ENCODE peak calls at places on chromosomes 12 and 14, in ten cellular contexts. K, L, B, I, P, X, S, Z, T and O are unnamed samples.

GRCh38 chr12:113333877-113334785 is 778 bp downstream of the SLC8B1 start:
- DNase-seq in K (no peak), L (no peak), B (no peak), I (no peak), P (no peak), X (no peak), S (peak; percentile 56), Z (no peak), T (peak; percentile 20), O (peak; percentile 60)

GRCh38 chr14:76808990-76809389 is 3.7 kb downstream of the ANGEL1 start:
- DNase-seq in K (no peak), L (no peak), B (no peak), I (no peak), P (no peak), X (no peak), S (no peak), Z (no peak), T (no peak), O (no peak)

GRCh38 chr14:59018978-59019377 is 169.5 kb upstream of the DAAM1 start:
- DNase-seq in K (peak; percentile 41), L (no peak), B (no peak), I (no peak), P (no peak), X (no peak), S (no peak), Z (no peak), T (no peak), O (no peak)

GRCh38 chr14:53391156-53391555 is 238.0 kb upstream of the DDHD1 start:
- DNase-seq in K (no peak), L (no peak), B (no peak), I (no peak), P (peak; percentile 66), X (no peak), S (no peak), Z (no peak), T (no peak), O (peak; percentile 12)

GRCh38 chr12:27048822-27049752 is 26.7 kb downstream of the MED21 start:
- DNase-seq in K (no peak), L (no peak), B (no peak), I (peak; percentile 21), P (peak; percentile 74), X (no peak), S (no peak), Z (no peak), T (no peak), O (no peak)

GRCh38 chr12:94832780-94833760 is 170.4 kb downstream of the NDUFA12 start:
- DNase-seq in K (no peak), L (no peak), B (peak; percentile 65), I (peak; percentile 48), P (peak; percentile 73), X (no peak), S (no peak), Z (peak; percentile 66), T (peak; percentile 40), O (peak; percentile 53)

GRCh38 chr14:71686677-71687076 is 245.6 kb upstream of the RGS6 start:
- DNase-seq in K (no peak), L (no peak), B (no peak), I (no peak), P (no peak), X (no peak), S (no peak), Z (peak; percentile 41), T (peak; percentile 32), O (peak; percentile 30)

GRCh38 chr12:57611116-57611809 is at the start of gene ARHGEF25:
- DNase-seq in K (peak; percentile 60), L (peak; percentile 69), B (peak; percentile 36), I (peak; percentile 90), P (peak; percentile 51), X (no peak), S (peak; percentile 57), Z (peak; percentile 82), T (peak; percentile 62), O (peak; percentile 86)

GRCh38 chr12:109202770-109203169 is 86.4 kb downstream of the ACACB start:
- DNase-seq in K (no peak), L (no peak), B (peak; percentile 1), I (no peak), P (no peak), X (no peak), S (no peak), Z (no peak), T (no peak), O (no peak)